ENCODE peak calls at places on chromosomes 16 and 17, in ten cellular contexts. T is NCI-H460; I is OCI-LY7; G is Ammon's horn; P is globus pallidus; H is stimulated activated CD4-positive, alpha-beta T cell treated with anti-CD3 and anti-CD28 coated beads, TNF-alpha, amount 100 ng/mL, for 24 hours; M is B cell; D is fibroblast of pulmonary artery; Z is putamen; U is C1 segment of cervical spinal cord. S is an unnamed sample.
A peak's percentile ranks its signal among the peaks of the same experiment; 100 is the strongest.

GRCh38 chr16:10523025-10523424 is 57.4 kb downstream of the EMP2 start:
- DNase-seq in T (no peak), I (no peak), G (no peak), P (no peak), H (no peak), M (no peak), D (no peak), Z (no peak), U (no peak), S (no peak)

GRCh38 chr16:50267651-50268050 is 1.3 kb downstream of the ADCY7 start:
- DNase-seq in T (no peak), I (peak; percentile 53), G (no peak), P (no peak), H (no peak), M (no peak), D (no peak), Z (no peak), U (no peak), S (no peak)

GRCh38 chr17:77566566-77566965 is 391.9 kb upstream of the TNRC6C start:
- DNase-seq in T (no peak), I (no peak), G (no peak), P (no peak), H (no peak), M (no peak), D (no peak), Z (no peak), U (no peak), S (no peak)

GRCh38 chr16:27718136-27718766 is 168.3 kb downstream of the KATNIP start:
- DNase-seq in T (no peak), I (no peak), G (peak; percentile 72), P (peak; percentile 79), H (no peak), M (no peak), D (no peak), Z (no peak), U (peak; percentile 67), S (no peak)

GRCh38 chr17:19996502-19996901 is 12.7 kb upstream of the SPECC1 start:
- DNase-seq in T (no peak), I (no peak), G (no peak), P (no peak), H (no peak), M (no peak), D (peak; percentile 24), Z (no peak), U (no peak), S (no peak)

GRCh38 chr17:63707151-63707550 is 7.2 kb upstream of the LIMD2 start:
- DNase-seq in T (no peak), I (no peak), G (no peak), P (no peak), H (no peak), M (no peak), D (no peak), Z (no peak), U (no peak), S (no peak)

GRCh38 chr16:14378684-14379467 is 251.2 kb downstream of the PARN start:
- DNase-seq in T (no peak), I (no peak), G (no peak), P (no peak), H (no peak), M (no peak), D (no peak), Z (no peak), U (no peak), S (no peak)

GRCh38 chr17:64115043-64115698 is 14.8 kb downstream of the ERN1 start:
- DNase-seq in T (no peak), I (no peak), G (no peak), P (no peak), H (no peak), M (no peak), D (peak; percentile 68), Z (no peak), U (no peak), S (no peak)

GRCh38 chr16:74999683-75000480 is 1.1 kb downstream of the ZNRF1 start:
- DNase-seq in T (no peak), I (peak; percentile 53), G (peak; percentile 46), P (peak; percentile 24), H (peak; percentile 55), M (peak; percentile 46), D (peak; percentile 42), Z (peak; percentile 33), U (no peak), S (peak; percentile 19)

GRCh38 chr16:21702259-21702658 is 38.5 kb downstream of the OTOA start:
- DNase-seq in T (no peak), I (no peak), G (no peak), P (no peak), H (no peak), M (no peak), D (no peak), Z (no peak), U (no peak), S (no peak)

GRCh38 chr16:1639282-1639681 is 27.1 kb downstream of the CRAMP1 start:
- DNase-seq in T (no peak), I (no peak), G (no peak), P (no peak), H (no peak), M (no peak), D (no peak), Z (no peak), U (no peak), S (no peak)